ENCODE peak calls at places on chromosomes 12 and 14, in seven cellular contexts. One of them, this sample, is unnamed.
A peak's percentile ranks its signal among the peaks of the same experiment; 100 is the strongest.

GRCh38 chr14:24605435-24606190 is 3.9 kb downstream of the GZMH start:
- DNase-seq in K562: peak; percentile 38
- DNase-seq in IMR-90: no peak
- DNase-seq in trophoblast cell: no peak
- DNase-seq in GM23338: peak; percentile 78
- DNase-seq in MM.1S: peak; percentile 41
- DNase-seq in neural progenitor cell: peak; percentile 53
- DNase-seq in this sample: peak; percentile 57

GRCh38 chr12:9066183-9066623 is 49.5 kb downstream of the A2M start:
- DNase-seq in neural progenitor cell: no peak
- DNase-seq in IMR-90: no peak
- DNase-seq in MM.1S: no peak
- DNase-seq in GM23338: no peak
- DNase-seq in trophoblast cell: no peak
- DNase-seq in K562: no peak
- DNase-seq in this sample: no peak

GRCh38 chr12:18165422-18165871 is 75.5 kb upstream of the RERGL start:
- DNase-seq in K562: no peak
- DNase-seq in MM.1S: peak; percentile 80
- DNase-seq in neural progenitor cell: no peak
- DNase-seq in GM23338: no peak
- DNase-seq in IMR-90: peak; percentile 20
- DNase-seq in trophoblast cell: no peak
- DNase-seq in this sample: no peak

GRCh38 chr14:99687284-99688209 is 3.4 kb downstream of the CYP46A1 start:
- DNase-seq in K562: peak; percentile 23
- DNase-seq in MM.1S: peak; percentile 19
- DNase-seq in trophoblast cell: no peak
- DNase-seq in GM23338: peak; percentile 82
- DNase-seq in neural progenitor cell: peak; percentile 52
- DNase-seq in IMR-90: no peak
- DNase-seq in this sample: no peak

GRCh38 chr12:113135178-113136127 is at the start of gene RASAL1:
- DNase-seq in IMR-90: no peak
- DNase-seq in neural progenitor cell: peak; percentile 84
- DNase-seq in MM.1S: peak; percentile 37
- DNase-seq in K562: peak; percentile 97
- DNase-seq in GM23338: peak; percentile 92
- DNase-seq in trophoblast cell: no peak
- DNase-seq in this sample: no peak

GRCh38 chr14:103748539-103748867 is 32.9 kb downstream of the ZFYVE21 start:
- DNase-seq in neural progenitor cell: no peak
- DNase-seq in K562: no peak
- DNase-seq in GM23338: no peak
- DNase-seq in MM.1S: peak; percentile 76
- DNase-seq in IMR-90: no peak
- DNase-seq in trophoblast cell: no peak
- DNase-seq in this sample: peak; percentile 95

GRCh38 chr12:117169548-117169947 is 20.7 kb downstream of the FBXO21 start:
- DNase-seq in GM23338: no peak
- DNase-seq in K562: no peak
- DNase-seq in IMR-90: no peak
- DNase-seq in MM.1S: no peak
- DNase-seq in trophoblast cell: no peak
- DNase-seq in neural progenitor cell: no peak
- DNase-seq in this sample: no peak

GRCh38 chr12:2248901-2249381 is 196.2 kb downstream of the CACNA1C start:
- DNase-seq in IMR-90: peak; percentile 80
- DNase-seq in K562: no peak
- DNase-seq in trophoblast cell: no peak
- DNase-seq in GM23338: no peak
- DNase-seq in neural progenitor cell: no peak
- DNase-seq in MM.1S: peak; percentile 92
- DNase-seq in this sample: no peak

GRCh38 chr14:29553427-29553826 is 374.2 kb downstream of the PRKD1 start:
- DNase-seq in MM.1S: no peak
- DNase-seq in neural progenitor cell: no peak
- DNase-seq in IMR-90: no peak
- DNase-seq in K562: no peak
- DNase-seq in GM23338: no peak
- DNase-seq in trophoblast cell: no peak
- DNase-seq in this sample: no peak

GRCh38 chr14:25406818-25407217 is 356.9 kb upstream of the STXBP6 start:
- DNase-seq in K562: peak; percentile 6
- DNase-seq in trophoblast cell: no peak
- DNase-seq in neural progenitor cell: peak; percentile 76
- DNase-seq in GM23338: peak; percentile 90
- DNase-seq in IMR-90: peak; percentile 8
- DNase-seq in MM.1S: peak; percentile 44
- DNase-seq in this sample: peak; percentile 9

GRCh38 chr14:24710403-24711063 is 76.5 kb upstream of the GZMB start:
- DNase-seq in trophoblast cell: peak; percentile 36
- DNase-seq in MM.1S: peak; percentile 38
- DNase-seq in IMR-90: peak; percentile 59
- DNase-seq in GM23338: peak; percentile 78
- DNase-seq in K562: peak; percentile 33
- DNase-seq in neural progenitor cell: peak; percentile 68
- DNase-seq in this sample: peak; percentile 60

GRCh38 chr12:2963154-2963759 is 4.1 kb downstream of the TEAD4 start:
- DNase-seq in K562: no peak
- DNase-seq in IMR-90: no peak
- DNase-seq in trophoblast cell: no peak
- DNase-seq in GM23338: peak; percentile 70
- DNase-seq in neural progenitor cell: peak; percentile 37
- DNase-seq in MM.1S: no peak
- DNase-seq in this sample: no peak

GRCh38 chr14:32559048-32559447 is 229.9 kb downstream of the AKAP6 start:
- DNase-seq in K562: no peak
- DNase-seq in IMR-90: peak; percentile 19
- DNase-seq in trophoblast cell: peak; percentile 17
- DNase-seq in neural progenitor cell: no peak
- DNase-seq in MM.1S: no peak
- DNase-seq in GM23338: no peak
- DNase-seq in this sample: no peak

GRCh38 chr12:108702534-108702933 is 28.8 kb downstream of the CORO1C start:
- DNase-seq in GM23338: no peak
- DNase-seq in IMR-90: no peak
- DNase-seq in MM.1S: no peak
- DNase-seq in trophoblast cell: no peak
- DNase-seq in K562: no peak
- DNase-seq in neural progenitor cell: no peak
- DNase-seq in this sample: no peak

GRCh38 chr12:53378705-53379388 is 1.1 kb upstream of the SP1 start:
- DNase-seq in IMR-90: no peak
- DNase-seq in GM23338: peak; percentile 39
- DNase-seq in trophoblast cell: peak; percentile 15
- DNase-seq in MM.1S: peak; percentile 26
- DNase-seq in K562: no peak
- DNase-seq in neural progenitor cell: no peak
- DNase-seq in this sample: no peak

GRCh38 chr12:53380797-53381738 is 1.1 kb downstream of the SP1 start:
- DNase-seq in K562: no peak
- DNase-seq in GM23338: peak; percentile 45
- DNase-seq in IMR-90: peak; percentile 57
- DNase-seq in MM.1S: no peak
- DNase-seq in neural progenitor cell: peak; percentile 53
- DNase-seq in trophoblast cell: peak; percentile 56
- DNase-seq in this sample: no peak

GRCh38 chr12:53379389-53380103 is 430 bp upstream of the SP1 start:
- DNase-seq in trophoblast cell: peak; percentile 100
- DNase-seq in K562: peak; percentile 85
- DNase-seq in MM.1S: peak; percentile 100
- DNase-seq in GM23338: peak; percentile 100
- DNase-seq in IMR-90: peak; percentile 100
- DNase-seq in neural progenitor cell: peak; percentile 100
- DNase-seq in this sample: peak; percentile 100

GRCh38 chr12:53381739-53382630 is 2.0 kb downstream of the SP1 start:
- DNase-seq in trophoblast cell: peak; percentile 62
- DNase-seq in GM23338: peak; percentile 80
- DNase-seq in neural progenitor cell: peak; percentile 74
- DNase-seq in IMR-90: peak; percentile 44
- DNase-seq in K562: no peak
- DNase-seq in MM.1S: peak; percentile 69
- DNase-seq in this sample: peak; percentile 21

DNA sequence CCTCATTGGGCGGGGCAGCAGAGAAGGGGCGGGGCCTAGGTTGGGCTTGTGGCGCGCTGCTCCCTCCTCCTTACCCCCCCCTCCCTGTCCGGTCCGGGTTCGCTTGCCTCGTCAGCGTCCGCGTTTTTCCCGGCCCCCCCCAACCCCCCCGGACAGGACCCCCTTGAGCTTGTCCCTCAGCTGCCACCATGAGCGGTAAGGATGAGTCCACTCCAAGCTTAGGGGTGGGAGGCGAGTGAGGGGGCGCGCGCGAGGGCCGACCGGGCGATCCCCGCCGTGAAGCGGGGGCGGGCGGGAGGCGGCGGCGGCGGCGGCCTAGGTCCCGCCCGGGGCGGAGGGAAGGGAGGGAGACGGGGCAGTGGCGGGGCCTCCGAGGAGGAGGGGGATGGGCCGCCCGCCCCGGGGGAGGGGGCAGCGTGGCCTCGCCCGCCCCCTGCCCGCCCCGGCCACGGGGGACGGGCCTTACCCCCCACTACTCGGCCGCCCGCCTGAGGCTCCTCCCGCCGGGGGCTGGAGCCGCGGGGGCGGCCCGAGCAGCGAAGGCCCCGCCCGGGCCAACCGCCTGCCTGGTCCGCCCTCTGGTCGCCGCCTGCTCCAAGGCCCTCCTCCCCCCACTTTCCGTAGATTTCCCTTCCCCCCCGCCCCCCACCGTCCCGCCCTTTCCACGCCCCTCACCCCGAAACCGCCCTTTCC is at the start of gene SP1:
- DNase-seq in MM.1S: peak; percentile 91
- DNase-seq in K562: peak; percentile 92
- DNase-seq in IMR-90: peak; percentile 93
- DNase-seq in trophoblast cell: peak; percentile 94
- DNase-seq in neural progenitor cell: peak; percentile 93
- DNase-seq in GM23338: peak; percentile 93
- DNase-seq in this sample: peak; percentile 88
- H2AFZ ChIP-seq in MM.1S: peak within 1 kb of the TSS; percentile 73
- H2AFZ ChIP-seq in K562: peak within 1 kb of the TSS; percentile 57
- H2AFZ ChIP-seq in IMR-90: peak within 1 kb of the TSS; percentile 92
- H2AFZ ChIP-seq in trophoblast cell: peak within 1 kb of the TSS; percentile 53
- H2AFZ ChIP-seq in neural progenitor cell: peak within 1 kb of the TSS; percentile 80
- H2AFZ ChIP-seq in GM23338: no peak within 1 kb of the TSS
- H2AFZ ChIP-seq in this sample: peak within 1 kb of the TSS; percentile 87

DNA sequence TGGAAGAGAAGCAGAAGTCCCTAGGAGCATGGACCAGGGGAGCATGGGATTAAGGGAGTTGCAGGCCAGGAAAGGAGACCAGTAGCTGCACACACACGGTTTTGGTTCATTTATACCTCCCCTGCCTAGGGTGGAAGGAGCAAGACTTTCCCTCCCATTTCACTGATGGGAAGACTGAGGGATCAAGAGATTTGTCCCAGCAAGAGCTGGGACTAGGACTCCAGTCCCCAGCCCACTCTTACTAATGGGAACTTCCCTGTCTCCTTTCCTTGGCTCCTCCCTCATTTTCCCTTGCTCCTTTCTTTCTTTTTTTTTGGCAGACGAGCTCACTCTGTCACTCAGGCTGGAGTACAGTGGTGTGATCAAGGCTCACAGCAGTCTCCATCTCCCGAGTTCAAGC is 13.0 kb downstream of the SCNN1A start:
- DNase-seq in MM.1S: no peak
- DNase-seq in K562: no peak
- DNase-seq in trophoblast cell: no peak
- DNase-seq in GM23338: no peak
- DNase-seq in IMR-90: no peak
- DNase-seq in neural progenitor cell: no peak
- DNase-seq in this sample: no peak
- H3K27ac ChIP-seq in MM.1S: peak overlapping the region; percentile 96
- H3K27ac ChIP-seq in K562: no peak overlapping the region
- H3K27ac ChIP-seq in trophoblast cell: no peak overlapping the region
- H3K27ac ChIP-seq in GM23338: no peak overlapping the region
- H3K27ac ChIP-seq in IMR-90: no peak overlapping the region
- H3K27ac ChIP-seq in neural progenitor cell: no peak overlapping the region
- H3K27ac ChIP-seq in this sample: no peak overlapping the region

GRCh38 chr14:90816686-90817436 is 631 bp upstream of the TTC7B start:
- DNase-seq in IMR-90: no peak
- DNase-seq in K562: no peak
- DNase-seq in GM23338: no peak
- DNase-seq in neural progenitor cell: no peak
- DNase-seq in MM.1S: no peak
- DNase-seq in trophoblast cell: no peak
- DNase-seq in this sample: no peak
- H3K4me3 ChIP-seq in IMR-90: no peak overlapping the region
- H3K4me3 ChIP-seq in K562: no peak overlapping the region
- H3K4me3 ChIP-seq in GM23338: peak overlapping the region; percentile 53
- H3K4me3 ChIP-seq in neural progenitor cell: peak overlapping the region; percentile 30
- H3K4me3 ChIP-seq in MM.1S: no peak overlapping the region
- H3K4me3 ChIP-seq in trophoblast cell: no peak overlapping the region
- H3K4me3 ChIP-seq in this sample: no peak overlapping the region

DNA sequence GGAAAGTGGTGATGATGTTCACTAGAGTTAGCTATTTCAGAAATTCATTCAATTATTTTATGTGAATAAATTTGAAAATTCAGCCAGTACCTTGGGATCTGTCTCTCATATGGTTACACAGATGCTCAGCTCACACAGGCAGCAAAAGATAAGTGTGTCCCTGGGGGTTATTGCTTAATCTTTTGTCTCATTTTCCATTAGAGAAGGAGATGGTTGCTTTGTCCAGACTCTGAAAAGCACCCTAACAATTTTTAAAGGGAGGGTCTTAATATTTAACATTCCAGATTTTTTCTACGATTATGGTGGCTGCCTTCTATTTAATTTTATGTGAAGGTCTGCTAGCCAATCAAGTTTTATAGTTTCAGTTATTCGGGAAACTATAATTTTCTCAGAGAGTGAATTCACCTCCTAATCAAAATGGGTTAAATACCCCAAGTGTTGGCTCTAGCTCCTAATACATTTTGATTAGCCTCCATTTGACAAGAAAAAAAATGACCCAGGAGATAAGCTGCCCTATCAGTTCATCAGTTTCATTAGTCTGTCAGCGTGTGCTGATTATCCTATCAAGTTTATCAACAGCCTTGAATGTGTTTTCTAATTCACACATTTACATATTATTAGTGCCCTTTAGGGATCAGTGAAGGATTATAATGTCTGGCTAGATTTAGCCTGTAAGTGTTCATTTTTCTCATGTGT is 282.1 kb downstream of the TMTC2 start:
- DNase-seq in neural progenitor cell: no peak
- DNase-seq in GM23338: no peak
- DNase-seq in K562: no peak
- DNase-seq in IMR-90: no peak
- DNase-seq in trophoblast cell: no peak
- DNase-seq in MM.1S: no peak
- DNase-seq in this sample: no peak
- H2AFZ ChIP-seq in neural progenitor cell: no peak overlapping the region
- H2AFZ ChIP-seq in GM23338: no peak overlapping the region
- H2AFZ ChIP-seq in K562: no peak overlapping the region
- H2AFZ ChIP-seq in IMR-90: no peak overlapping the region
- H2AFZ ChIP-seq in trophoblast cell: no peak overlapping the region
- H2AFZ ChIP-seq in MM.1S: no peak overlapping the region
- H2AFZ ChIP-seq in this sample: no peak overlapping the region

GRCh38 chr12:575948-576612 is 87.2 kb downstream of the NINJ2 start:
- DNase-seq in trophoblast cell: peak; percentile 54
- DNase-seq in GM23338: peak; percentile 79
- DNase-seq in neural progenitor cell: peak; percentile 83
- DNase-seq in MM.1S: peak; percentile 75
- DNase-seq in IMR-90: peak; percentile 31
- DNase-seq in K562: peak; percentile 84
- DNase-seq in this sample: peak; percentile 89
- H3K27ac ChIP-seq in trophoblast cell: no peak overlapping the region
- H3K27ac ChIP-seq in GM23338: no peak overlapping the region
- H3K27ac ChIP-seq in neural progenitor cell: no peak overlapping the region
- H3K27ac ChIP-seq in MM.1S: no peak overlapping the region
- H3K27ac ChIP-seq in IMR-90: no peak overlapping the region
- H3K27ac ChIP-seq in K562: peak overlapping the region; percentile 77
- H3K27ac ChIP-seq in this sample: peak overlapping the region; percentile 75

GRCh38 chr12:47710283-47710682 is 4.5 kb upstream of the RPAP3 start:
- DNase-seq in trophoblast cell: no peak
- DNase-seq in MM.1S: no peak
- DNase-seq in neural progenitor cell: no peak
- DNase-seq in K562: no peak
- DNase-seq in IMR-90: no peak
- DNase-seq in GM23338: no peak
- DNase-seq in this sample: no peak
- H3K4me3 ChIP-seq in trophoblast cell: no peak overlapping the region
- H3K4me3 ChIP-seq in MM.1S: no peak overlapping the region
- H3K4me3 ChIP-seq in neural progenitor cell: no peak overlapping the region
- H3K4me3 ChIP-seq in K562: no peak overlapping the region
- H3K4me3 ChIP-seq in IMR-90: no peak overlapping the region
- H3K4me3 ChIP-seq in GM23338: no peak overlapping the region
- H3K4me3 ChIP-seq in this sample: no peak overlapping the region

This sample was measured in DND-41.